ENCODE peak calls at places on chromosomes 12 and 14, in six cellular contexts. One of them, this sample, is unnamed.

GRCh38 chr14:69803753-69804152 is 6.7 kb upstream of the SLC10A1 start:
- DNase-seq in fibroblast of villous mesenchyme: no peak
- DNase-seq in choroid plexus epithelial cell: peak
- DNase-seq in astrocyte of the spinal cord: no peak
- DNase-seq in gastrocnemius medialis: no peak
- DNase-seq in ascending aorta: no peak
- DNase-seq in this sample: no peak

GRCh38 chr12:112847708-112848337 is 56.3 kb downstream of the RPH3A start:
- DNase-seq in fibroblast of villous mesenchyme: no peak
- DNase-seq in ascending aorta: no peak
- DNase-seq in astrocyte of the spinal cord: no peak
- DNase-seq in gastrocnemius medialis: no peak
- DNase-seq in choroid plexus epithelial cell: no peak
- DNase-seq in this sample: no peak

GRCh38 chr12:127773520-127773919 is 493.4 kb upstream of the TMEM132C start:
- DNase-seq in gastrocnemius medialis: no peak
- DNase-seq in fibroblast of villous mesenchyme: no peak
- DNase-seq in astrocyte of the spinal cord: no peak
- DNase-seq in choroid plexus epithelial cell: no peak
- DNase-seq in ascending aorta: no peak
- DNase-seq in this sample: no peak

GRCh38 chr12:108821407-108822397 is 35.7 kb downstream of the SSH1 start:
- DNase-seq in ascending aorta: no peak
- DNase-seq in fibroblast of villous mesenchyme: peak
- DNase-seq in gastrocnemius medialis: no peak
- DNase-seq in choroid plexus epithelial cell: peak
- DNase-seq in astrocyte of the spinal cord: no peak
- DNase-seq in this sample: no peak

GRCh38 chr12:68609955-68610434 is 704 bp upstream of the RAP1B start:
- DNase-seq in fibroblast of villous mesenchyme: no peak
- DNase-seq in ascending aorta: peak
- DNase-seq in choroid plexus epithelial cell: peak
- DNase-seq in astrocyte of the spinal cord: no peak
- DNase-seq in gastrocnemius medialis: no peak
- DNase-seq in this sample: peak

GRCh38 chr14:22395803-22396202 is 193.2 kb downstream of the DAD1 start:
- DNase-seq in astrocyte of the spinal cord: no peak
- DNase-seq in fibroblast of villous mesenchyme: no peak
- DNase-seq in ascending aorta: no peak
- DNase-seq in choroid plexus epithelial cell: no peak
- DNase-seq in gastrocnemius medialis: no peak
- DNase-seq in this sample: no peak

GRCh38 chr12:121334513-121335343 is 17.5 kb downstream of the ANAPC5 start:
- DNase-seq in fibroblast of villous mesenchyme: peak
- DNase-seq in ascending aorta: no peak
- DNase-seq in astrocyte of the spinal cord: peak
- DNase-seq in choroid plexus epithelial cell: peak
- DNase-seq in gastrocnemius medialis: no peak
- DNase-seq in this sample: no peak

GRCh38 chr12:92144045-92144630 is 1.5 kb downstream of the BTG1 start:
- DNase-seq in fibroblast of villous mesenchyme: peak
- DNase-seq in gastrocnemius medialis: peak
- DNase-seq in astrocyte of the spinal cord: peak
- DNase-seq in choroid plexus epithelial cell: peak
- DNase-seq in ascending aorta: peak
- DNase-seq in this sample: peak

GRCh38 chr14:65242732-65243134 is 140.4 kb upstream of the MAX start:
- DNase-seq in ascending aorta: no peak
- DNase-seq in fibroblast of villous mesenchyme: no peak
- DNase-seq in astrocyte of the spinal cord: no peak
- DNase-seq in choroid plexus epithelial cell: no peak
- DNase-seq in gastrocnemius medialis: no peak
- DNase-seq in this sample: no peak

GRCh38 chr12:3168223-3168770 is 91.1 kb downstream of the TSPAN9 start:
- DNase-seq in ascending aorta: no peak
- DNase-seq in gastrocnemius medialis: no peak
- DNase-seq in choroid plexus epithelial cell: no peak
- DNase-seq in astrocyte of the spinal cord: no peak
- DNase-seq in fibroblast of villous mesenchyme: no peak
- DNase-seq in this sample: no peak

GRCh38 chr12:51823875-51824565 is 24.5 kb downstream of the FIGNL2 start:
- DNase-seq in ascending aorta: no peak
- DNase-seq in astrocyte of the spinal cord: peak
- DNase-seq in choroid plexus epithelial cell: peak
- DNase-seq in gastrocnemius medialis: no peak
- DNase-seq in fibroblast of villous mesenchyme: peak
- DNase-seq in this sample: no peak

GRCh38 chr14:20781805-20782204 is 737 bp downstream of the RNASE6 start:
- DNase-seq in ascending aorta: no peak
- DNase-seq in astrocyte of the spinal cord: no peak
- DNase-seq in fibroblast of villous mesenchyme: no peak
- DNase-seq in gastrocnemius medialis: no peak
- DNase-seq in choroid plexus epithelial cell: no peak
- DNase-seq in this sample: no peak

GRCh38 chr14:90720336-90720735 is 95.9 kb downstream of the TTC7B start:
- DNase-seq in choroid plexus epithelial cell: peak
- DNase-seq in fibroblast of villous mesenchyme: no peak
- DNase-seq in gastrocnemius medialis: no peak
- DNase-seq in astrocyte of the spinal cord: no peak
- DNase-seq in ascending aorta: no peak
- DNase-seq in this sample: no peak

GRCh38 chr14:49992036-49992435 is 99.2 kb downstream of the ARF6 start:
- DNase-seq in gastrocnemius medialis: no peak
- DNase-seq in astrocyte of the spinal cord: no peak
- DNase-seq in ascending aorta: no peak
- DNase-seq in fibroblast of villous mesenchyme: no peak
- DNase-seq in choroid plexus epithelial cell: no peak
- DNase-seq in this sample: no peak

GRCh38 chr14:49991491-49991890 is 98.6 kb downstream of the ARF6 start:
- DNase-seq in gastrocnemius medialis: no peak
- DNase-seq in ascending aorta: no peak
- DNase-seq in astrocyte of the spinal cord: no peak
- DNase-seq in choroid plexus epithelial cell: no peak
- DNase-seq in fibroblast of villous mesenchyme: no peak
- DNase-seq in this sample: no peak

GRCh38 chr14:49986344-49987014 is 93.6 kb downstream of the ARF6 start:
- DNase-seq in gastrocnemius medialis: no peak
- DNase-seq in ascending aorta: no peak
- DNase-seq in astrocyte of the spinal cord: peak
- DNase-seq in choroid plexus epithelial cell: peak
- DNase-seq in fibroblast of villous mesenchyme: no peak
- DNase-seq in this sample: no peak

GRCh38 chr14:49989980-49990379 is 97.1 kb downstream of the ARF6 start:
- DNase-seq in choroid plexus epithelial cell: no peak
- DNase-seq in gastrocnemius medialis: no peak
- DNase-seq in astrocyte of the spinal cord: no peak
- DNase-seq in ascending aorta: no peak
- DNase-seq in fibroblast of villous mesenchyme: no peak
- DNase-seq in this sample: no peak

GRCh38 chr14:49988080-49988990 is 95.5 kb downstream of the ARF6 start:
- DNase-seq in choroid plexus epithelial cell: no peak
- DNase-seq in ascending aorta: no peak
- DNase-seq in astrocyte of the spinal cord: no peak
- DNase-seq in gastrocnemius medialis: no peak
- DNase-seq in fibroblast of villous mesenchyme: no peak
- DNase-seq in this sample: no peak
- TF ChIP-seq CTCF in choroid plexus epithelial cell: no peak
- TF ChIP-seq CTCF in ascending aorta: no peak
- TF ChIP-seq CTCF in astrocyte of the spinal cord: no peak
- TF ChIP-seq CTCF in gastrocnemius medialis: no peak
- TF ChIP-seq CTCF in fibroblast of villous mesenchyme: no peak
- TF ChIP-seq CTCF in this sample: no peak

DNA sequence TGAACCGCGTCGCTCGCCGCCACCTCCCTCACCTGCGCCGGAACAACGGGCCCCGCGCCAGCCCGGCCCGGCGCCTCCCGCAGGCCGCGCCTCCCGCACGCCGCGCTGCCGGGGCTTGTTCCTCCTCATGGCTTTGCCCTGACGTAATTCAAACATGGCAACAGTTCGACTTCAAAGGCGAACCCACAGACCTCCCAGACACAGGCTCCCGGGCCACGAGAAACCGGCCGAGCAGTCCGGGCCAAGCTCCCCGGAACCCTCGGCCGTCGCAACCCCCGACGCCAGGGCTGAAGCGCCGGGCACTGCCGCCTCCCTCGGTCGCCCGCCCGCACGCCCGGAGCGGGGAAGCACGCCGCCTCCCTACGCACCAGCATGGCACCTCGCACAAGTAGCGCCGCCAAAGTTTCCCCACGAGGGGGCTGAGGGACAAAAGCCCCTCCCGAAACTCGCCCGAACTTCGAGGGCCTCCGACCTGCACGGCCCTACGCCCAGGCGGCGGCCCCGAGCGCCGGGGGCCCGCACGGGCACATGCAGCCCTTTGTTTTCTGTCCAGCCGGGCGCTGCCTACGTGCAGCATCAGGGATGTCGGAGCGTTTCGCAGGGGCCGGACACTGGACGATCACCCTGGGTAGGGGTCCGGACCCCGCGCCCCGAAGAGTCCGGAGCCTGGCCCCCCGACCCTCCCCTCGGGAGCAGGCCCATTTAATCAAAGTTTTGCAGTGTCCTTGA is 1.7 kb downstream of the SINHCAF start:
- DNase-seq in astrocyte of the spinal cord: peak
- DNase-seq in ascending aorta: peak
- DNase-seq in gastrocnemius medialis: peak
- DNase-seq in choroid plexus epithelial cell: peak
- DNase-seq in fibroblast of villous mesenchyme: peak
- DNase-seq in this sample: peak
- TF ChIP-seq CTCF in astrocyte of the spinal cord: no peak
- TF ChIP-seq CTCF in ascending aorta: no peak
- TF ChIP-seq CTCF in gastrocnemius medialis: no peak
- TF ChIP-seq CTCF in choroid plexus epithelial cell: no peak
- TF ChIP-seq CTCF in fibroblast of villous mesenchyme: no peak
- TF ChIP-seq CTCF in this sample: no peak

DNA sequence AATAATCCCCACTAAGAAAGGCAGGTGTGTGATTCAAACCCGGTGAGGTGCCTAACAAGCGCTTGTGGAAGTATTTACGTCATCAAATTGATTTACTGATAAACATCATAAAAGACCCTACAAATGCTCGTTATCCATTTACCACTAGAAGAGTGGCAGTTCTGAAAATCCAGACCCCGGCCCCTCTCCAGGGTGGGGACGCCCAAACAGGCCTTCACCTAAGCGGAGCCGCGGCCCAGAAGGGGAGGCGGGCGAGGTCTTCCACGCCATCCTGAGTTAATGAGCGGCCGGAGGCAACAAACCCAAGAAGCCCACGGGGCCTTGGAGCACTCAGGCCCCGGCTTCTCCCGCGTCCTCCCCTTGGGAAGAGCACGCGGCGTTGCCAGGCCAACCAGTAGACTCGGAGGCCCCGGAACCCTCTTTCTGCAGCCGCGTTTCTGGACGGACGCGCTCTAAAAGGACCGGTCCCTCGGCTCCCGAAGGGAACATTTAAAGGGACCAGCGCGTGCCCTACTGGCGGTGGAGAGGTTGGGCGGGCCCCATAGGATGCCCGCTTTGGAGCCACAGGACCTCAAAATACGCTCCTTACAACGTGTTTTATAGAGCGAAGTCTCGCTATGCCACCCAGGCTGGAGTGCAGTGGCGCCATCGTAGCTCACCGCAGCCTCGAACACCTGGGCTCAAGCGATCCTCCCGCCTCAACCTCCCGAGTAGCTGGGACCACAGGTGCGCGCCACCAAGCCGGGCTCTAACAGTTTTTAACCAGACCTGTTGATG is 3.5 kb downstream of the PTPN21 start:
- DNase-seq in gastrocnemius medialis: peak
- DNase-seq in fibroblast of villous mesenchyme: peak
- DNase-seq in astrocyte of the spinal cord: peak
- DNase-seq in ascending aorta: peak
- DNase-seq in choroid plexus epithelial cell: peak
- DNase-seq in this sample: peak
- TF ChIP-seq CTCF in gastrocnemius medialis: peak
- TF ChIP-seq CTCF in fibroblast of villous mesenchyme: peak
- TF ChIP-seq CTCF in astrocyte of the spinal cord: peak
- TF ChIP-seq CTCF in ascending aorta: peak
- TF ChIP-seq CTCF in choroid plexus epithelial cell: peak
- TF ChIP-seq CTCF in this sample: peak

GRCh38 chr12:124739953-124740561 is 123.6 kb downstream of the SCARB1 start:
- DNase-seq in ascending aorta: no peak
- DNase-seq in astrocyte of the spinal cord: no peak
- DNase-seq in fibroblast of villous mesenchyme: no peak
- DNase-seq in choroid plexus epithelial cell: peak
- DNase-seq in gastrocnemius medialis: no peak
- DNase-seq in this sample: no peak
- TF ChIP-seq CTCF in ascending aorta: no peak
- TF ChIP-seq CTCF in astrocyte of the spinal cord: no peak
- TF ChIP-seq CTCF in fibroblast of villous mesenchyme: no peak
- TF ChIP-seq CTCF in choroid plexus epithelial cell: no peak
- TF ChIP-seq CTCF in gastrocnemius medialis: no peak
- TF ChIP-seq CTCF in this sample: no peak

This sample was measured in uterus.